ENCODE peak calls at places on chromosome 9, in nine cellular contexts. H is stimulated activated CD8-positive, alpha-beta memory T cell treated with anti-CD3 and anti-CD28 coated beads, Interleukin-2, amount 100 ng/mL, for 48 hours; Y is posterior cingulate gyrus; O is kidney tubule cell; C is C1 segment of cervical spinal cord; Q is GM23338; E is upper lobe of right lung; V is HTR-8/SVneo; Z is ACHN. S is an unnamed sample.

GRCh38 chr9:71736236-71736635 is 32.1 kb downstream of the CEMIP2 start:
- DNase-seq in H (no peak), Y (no peak), O (no peak), C (no peak), Q (no peak), E (no peak), V (no peak), Z (no peak), S (no peak)

GRCh38 chr9:104858271-104858670 is 69.7 kb downstream of the ABCA1 start:
- DNase-seq in H (no peak), Y (no peak), O (peak; percentile 58), C (no peak), Q (no peak), E (no peak), V (no peak), Z (no peak), S (no peak)

GRCh38 chr9:131677051-131677444 is 62.8 kb downstream of the RAPGEF1 start:
- DNase-seq in H (no peak), Y (no peak), O (peak; percentile 41), C (no peak), Q (no peak), E (no peak), V (no peak), Z (no peak), S (no peak)

GRCh38 chr9:93659837-93660177 is 83.4 kb downstream of the PHF2 start:
- DNase-seq in H (no peak), Y (peak; percentile 20), O (peak; percentile 9), C (no peak), Q (no peak), E (peak; percentile 42), V (no peak), Z (no peak), S (peak; percentile 7)

GRCh38 chr9:37953204-37953774 is 49.4 kb upstream of the SLC25A51 start:
- DNase-seq in H (no peak), Y (no peak), O (no peak), C (no peak), Q (no peak), E (no peak), V (no peak), Z (no peak), S (no peak)

GRCh38 chr9:34907044-34907443 is 51.0 kb upstream of the PHF24 start:
- DNase-seq in H (no peak), Y (no peak), O (no peak), C (no peak), Q (peak; percentile 63), E (no peak), V (no peak), Z (no peak), S (no peak)

GRCh38 chr9:115292584-115293271 is 174.8 kb upstream of the TNC start:
- DNase-seq in H (no peak), Y (no peak), O (no peak), C (no peak), Q (no peak), E (no peak), V (peak; percentile 6), Z (no peak), S (no peak)

GRCh38 chr9:127873886-127874285 is 3.6 kb downstream of the AK1 start:
- DNase-seq in H (no peak), Y (peak; percentile 83), O (no peak), C (no peak), Q (no peak), E (peak; percentile 86), V (no peak), Z (no peak), S (peak; percentile 88)

GRCh38 chr9:133977421-133978201 is 14.5 kb downstream of the VAV2 start:
- DNase-seq in H (no peak), Y (no peak), O (no peak), C (no peak), Q (no peak), E (peak; percentile 55), V (no peak), Z (no peak), S (no peak)

GRCh38 chr9:82670000-82670399 is 392.9 kb downstream of the RASEF start:
- DNase-seq in H (no peak), Y (no peak), O (no peak), C (no peak), Q (no peak), E (no peak), V (no peak), Z (no peak), S (no peak)

GRCh38 chr9:128203842-128204551 is 818 bp downstream of the DNM1 start:
- DNase-seq in H (no peak), Y (no peak), O (peak; percentile 49), C (no peak), Q (peak; percentile 74), E (no peak), V (peak; percentile 53), Z (peak; percentile 48), S (no peak)

GRCh38 chr9:14597171-14597799 is 95.9 kb downstream of the ZDHHC21 start:
- DNase-seq in H (no peak), Y (no peak), O (no peak), C (no peak), Q (no peak), E (no peak), V (no peak), Z (no peak), S (no peak)

GRCh38 chr9:94919376-94920098 is 193.0 kb downstream of the AOPEP start:
- DNase-seq in H (no peak), Y (no peak), O (peak; percentile 34), C (no peak), Q (no peak), E (peak; percentile 73), V (no peak), Z (no peak), S (no peak)

GRCh38 chr9:93686880-93687236 is 110.5 kb downstream of the PHF2 start:
- DNase-seq in H (no peak), Y (no peak), O (no peak), C (no peak), Q (no peak), E (peak; percentile 49), V (no peak), Z (no peak), S (no peak)

GRCh38 chr9:121282309-121283071 is 14.5 kb downstream of the GSN start:
- DNase-seq in H (no peak), Y (no peak), O (peak; percentile 33), C (no peak), Q (no peak), E (peak; percentile 79), V (no peak), Z (no peak), S (no peak)

GRCh38 chr9:99822596-99823391 is 1.1 kb downstream of the NR4A3 start:
- DNase-seq in H (no peak), Y (no peak), O (peak; percentile 52), C (no peak), Q (peak; percentile 81), E (peak; percentile 66), V (peak; percentile 21), Z (peak; percentile 19), S (peak; percentile 31)

GRCh38 chr9:115855458-115856133 is 298.0 kb upstream of the PAPPA start:
- DNase-seq in H (no peak), Y (no peak), O (no peak), C (no peak), Q (peak; percentile 79), E (no peak), V (no peak), Z (no peak), S (no peak)

GRCh38 chr9:111613436-111614040 is 14.1 kb upstream of the PTGR1 start:
- DNase-seq in H (no peak), Y (no peak), O (no peak), C (no peak), Q (no peak), E (no peak), V (no peak), Z (no peak), S (no peak)

GRCh38 chr9:79962836-79963235 is 391.1 kb downstream of the TLE4 start:
- DNase-seq in H (no peak), Y (no peak), O (no peak), C (no peak), Q (peak; percentile 68), E (no peak), V (no peak), Z (no peak), S (no peak)

GRCh38 chr9:94665606-94666005 is 26.3 kb upstream of the FBP1 start:
- DNase-seq in H (no peak), Y (no peak), O (no peak), C (no peak), Q (no peak), E (no peak), V (no peak), Z (no peak), S (no peak)

GRCh38 chr9:99730063-99730462 is 91.6 kb upstream of the NR4A3 start:
- DNase-seq in H (no peak), Y (no peak), O (no peak), C (no peak), Q (peak; percentile 31), E (no peak), V (no peak), Z (no peak), S (no peak)

GRCh38 chr9:3880851-3881250 is 355.1 kb upstream of the RFX3 start:
- DNase-seq in H (no peak), Y (no peak), O (peak; percentile 91), C (no peak), Q (no peak), E (no peak), V (no peak), Z (peak; percentile 43), S (no peak)

GRCh38 chr9:75640250-75640649 is 250.2 kb upstream of the PCSK5 start:
- DNase-seq in H (no peak), Y (no peak), O (no peak), C (no peak), Q (no peak), E (no peak), V (no peak), Z (no peak), S (no peak)

GRCh38 chr9:125549465-125550215 is 157.4 kb downstream of the MAPKAP1 start:
- DNase-seq in H (no peak), Y (no peak), O (no peak), C (no peak), Q (no peak), E (no peak), V (no peak), Z (no peak), S (no peak)

GRCh38 chr9:110744753-110745522 is 76.3 kb downstream of the MUSK start:
- DNase-seq in H (no peak), Y (no peak), O (peak; percentile 96), C (no peak), Q (no peak), E (no peak), V (peak; percentile 39), Z (peak; percentile 82), S (no peak)

GRCh38 chr9:121636411-121636865 is 15.0 kb upstream of the DAB2IP start:
- DNase-seq in H (no peak), Y (no peak), O (peak; percentile 30), C (no peak), Q (no peak), E (no peak), V (no peak), Z (no peak), S (no peak)

GRCh38 chr9:137296214-137297059 is 5.6 kb downstream of the NRARP start:
- DNase-seq in H (no peak), Y (no peak), O (peak; percentile 39), C (no peak), Q (no peak), E (peak; percentile 69), V (no peak), Z (no peak), S (no peak)

GRCh38 chr9:127801955-127802575 is 617 bp upstream of the FPGS start:
- DNase-seq in H (no peak), Y (no peak), O (no peak), C (no peak), Q (no peak), E (no peak), V (no peak), Z (no peak), S (no peak)

GRCh38 chr9:77534376-77535057 is 113.6 kb downstream of the GNA14 start:
- DNase-seq in H (no peak), Y (no peak), O (no peak), C (no peak), Q (peak; percentile 75), E (no peak), V (no peak), Z (no peak), S (peak; percentile 47)

GRCh38 chr9:84997472-84997871 is 327.9 kb downstream of the NTRK2 start:
- DNase-seq in H (no peak), Y (no peak), O (no peak), C (no peak), Q (peak; percentile 19), E (no peak), V (no peak), Z (no peak), S (no peak)

GRCh38 chr9:99628843-99629242 is 192.8 kb upstream of the NR4A3 start:
- DNase-seq in H (no peak), Y (no peak), O (no peak), C (no peak), Q (no peak), E (no peak), V (no peak), Z (no peak), S (no peak)

S was measured in dorsolateral prefrontal cortex.